ENCODE peak calls at places on chromosomes 11 and 22, in five cellular contexts. B, R, J, A and V are unnamed samples.

GRCh38 chr11:109796253-109796652 is 296.9 kb upstream of the ZC3H12C start:
- DNase-seq in B (no peak), R (no peak), J (no peak), A (no peak), V (no peak)

GRCh38 chr11:98107736-98108135 is 913.0 kb upstream of the CNTN5 start:
- DNase-seq in B (no peak), R (no peak), J (no peak), A (no peak), V (no peak)

GRCh38 chr22:29148826-29149225 is 56.9 kb upstream of the EMID1 start:
- DNase-seq in B (no peak), R (no peak), J (no peak), A (no peak), V (no peak)

GRCh38 chr11:36034572-36035331 is 90.9 kb downstream of the LDLRAD3 start:
- DNase-seq in B (peak), R (no peak), J (no peak), A (no peak), V (no peak)

GRCh38 chr11:65159005-65159404 is 11.0 kb upstream of the SPDYC start:
- DNase-seq in B (no peak), R (no peak), J (no peak), A (no peak), V (no peak)

GRCh38 chr11:57762235-57762866 is 749 bp downstream of the CTNND1 start:
- DNase-seq in B (no peak), R (no peak), J (no peak), A (no peak), V (no peak)

GRCh38 chr11:57481315-57481714 is 21.0 kb downstream of the RTN4RL2 start:
- DNase-seq in B (no peak), R (no peak), J (no peak), A (no peak), V (no peak)

GRCh38 chr11:103325686-103326069 is 216.5 kb downstream of the DYNC2H1 start:
- DNase-seq in B (no peak), R (no peak), J (no peak), A (no peak), V (no peak)

GRCh38 chr11:68763181-68763721 is 11.9 kb upstream of the TESMIN start:
- DNase-seq in B (no peak), R (no peak), J (no peak), A (no peak), V (peak)

GRCh38 chr22:29431986-29432385 is 6.4 kb upstream of the RFPL1 start:
- DNase-seq in B (no peak), R (no peak), J (no peak), A (no peak), V (no peak)

GRCh38 chr22:49608228-49608627 is 219.4 kb downstream of the BRD1 start:
- DNase-seq in B (no peak), R (no peak), J (no peak), A (no peak), V (peak)

GRCh38 chr11:63683133-63683991 is 2.1 kb downstream of the RTN3 start:
- DNase-seq in B (peak), R (no peak), J (no peak), A (no peak), V (no peak)

GRCh38 chr22:46545041-46545796 is 7.8 kb upstream of the CELSR1 start:
- DNase-seq in B (no peak), R (no peak), J (no peak), A (no peak), V (no peak)

GRCh38 chr22:37309221-37310074 is 27.1 kb downstream of the CYTH4 start:
- DNase-seq in B (no peak), R (no peak), J (no peak), A (peak), V (peak)

GRCh38 chr11:80873309-80873999 is 1432.6 kb upstream of the TENM4 start:
- DNase-seq in B (peak), R (no peak), J (no peak), A (no peak), V (no peak)

GRCh38 chr22:37267128-37267587 is 15.2 kb upstream of the CYTH4 start:
- DNase-seq in B (no peak), R (peak), J (no peak), A (peak), V (peak)

GRCh38 chr11:89495951-89496350 is 4.8 kb upstream of the NOX4 start:
- DNase-seq in B (peak), R (no peak), J (no peak), A (no peak), V (no peak)

GRCh38 chr11:3905080-3905953 is 49.9 kb downstream of the STIM1 start:
- DNase-seq in B (peak), R (peak), J (no peak), A (peak), V (peak)

GRCh38 chr11:88101881-88102594 is 73.2 kb downstream of the RAB38 start:
- DNase-seq in B (no peak), R (no peak), J (no peak), A (no peak), V (no peak)

GRCh38 chr11:40241524-40242037 is 1217.9 kb downstream of the LRRC4C start:
- DNase-seq in B (no peak), R (no peak), J (no peak), A (no peak), V (no peak)

GRCh38 chr22:45552017-45552411 is 49.3 kb downstream of the FBLN1 start:
- DNase-seq in B (no peak), R (no peak), J (no peak), A (no peak), V (peak)

GRCh38 chr11:44351898-44352498 is 42.1 kb upstream of the ALX4 start:
- DNase-seq in B (no peak), R (no peak), J (no peak), A (no peak), V (peak)

GRCh38 chr11:72406536-72407507 is 27.5 kb downstream of the CLPB start:
- DNase-seq in B (peak), R (no peak), J (no peak), A (no peak), V (no peak)

GRCh38 chr11:77215106-77215505 is 86.4 kb downstream of the GDPD4 start:
- DNase-seq in B (no peak), R (no peak), J (no peak), A (no peak), V (no peak)

GRCh38 chr11:72326151-72326842 is 82.3 kb upstream of the PHOX2A start:
- DNase-seq in B (peak), R (no peak), J (no peak), A (peak), V (no peak)

GRCh38 chr22:25745341-25746011 is 3.5 kb downstream of the MYO18B start:
- DNase-seq in B (peak), R (no peak), J (no peak), A (no peak), V (no peak)